ENCODE peak calls at places on chromosomes 7 and 10, in five cellular contexts. O, Y, G, P and F are unnamed samples.

GRCh38 chr7:12833829-12834228 is 146.4 kb downstream of the ARL4A start:
- DNase-seq in P (no peak), O (no peak), Y (no peak), G (no peak), F (no peak)

GRCh38 chr7:108771853-108772252 is 202.2 kb downstream of the DNAJB9 start:
- DNase-seq in Y (no peak), P (no peak), O (no peak), G (no peak), F (no peak)

GRCh38 chr7:113331155-113331898 is 213.0 kb upstream of the SMIM30 start:
- DNase-seq in O (no peak), P (no peak), Y (peak), G (no peak), F (no peak)

GRCh38 chr7:44949315-44949714 is 29.5 kb downstream of the MYO1G start:
- DNase-seq in G (no peak), Y (no peak), O (no peak), P (no peak), F (no peak)

GRCh38 chr10:125020386-125020785 is 78.5 kb downstream of the ZRANB1 start:
- DNase-seq in O (no peak), Y (no peak), G (no peak), P (no peak), F (no peak)

GRCh38 chr7:43768894-43769272 is 10.4 kb downstream of the BLVRA start:
- DNase-seq in G (no peak), O (no peak), Y (no peak), P (no peak), F (no peak)

GRCh38 chr7:129574487-129574886 is 37.0 kb upstream of the NRF1 start:
- DNase-seq in Y (no peak), O (no peak), G (no peak), P (no peak), F (no peak)

GRCh38 chr10:101777085-101777856 is 1.4 kb upstream of the FGF8 start:
- DNase-seq in Y (no peak), O (no peak), G (no peak), P (no peak), F (no peak)

GRCh38 chr10:132876131-132876860 is 66.1 kb downstream of the CFAP46 start:
- DNase-seq in G (no peak), P (no peak), O (no peak), Y (no peak), F (no peak)

GRCh38 chr7:82685214-82685613 is 241.6 kb upstream of the CACNA2D1 start:
- DNase-seq in G (no peak), O (no peak), P (no peak), Y (no peak), F (no peak)

GRCh38 chr10:132487241-132488135 is 50.1 kb upstream of the INPP5A start:
- DNase-seq in P (no peak), Y (no peak), G (no peak), O (no peak), F (no peak)

GRCh38 chr10:118712930-118713634 is 41.7 kb downstream of the CACUL1 start:
- DNase-seq in O (no peak), Y (peak), G (no peak), P (no peak), F (no peak)
- TF ChIP-seq CTCF in O (no peak), Y (no peak), G (no peak), P (peak), F (peak)

GRCh38 chr7:149860821-149861727 is 12.7 kb upstream of the ATP6V0E2 start:
- DNase-seq in G (no peak), P (no peak), O (no peak), Y (peak), F (no peak)
- TF ChIP-seq CTCF in G (no peak), P (peak), O (no peak), Y (peak), F (peak)

DNA sequence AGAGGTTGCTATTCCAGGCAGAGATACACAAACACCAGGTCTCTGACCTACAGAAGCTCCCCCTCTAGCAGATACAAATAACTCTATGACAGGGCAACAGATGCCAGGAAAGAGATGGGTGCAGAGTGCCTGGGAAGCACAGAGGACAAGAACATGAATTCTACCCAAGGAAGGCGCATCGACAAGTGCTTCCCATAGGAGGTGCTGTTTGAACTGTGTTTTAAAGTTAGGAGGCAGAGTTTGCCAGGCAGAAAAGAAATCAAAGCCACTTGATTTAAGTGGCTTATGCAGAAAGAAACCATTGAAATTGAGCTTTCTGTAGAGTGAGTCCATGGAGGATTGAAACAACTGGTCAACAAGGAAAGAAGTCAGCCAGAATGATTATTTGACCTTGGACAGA is 35.3 kb upstream of the EGR2 start:
- DNase-seq in G (no peak), O (no peak), Y (no peak), P (no peak), F (no peak)
- TF ChIP-seq CTCF in G (no peak), O (no peak), Y (peak), P (peak), F (peak)

DNA sequence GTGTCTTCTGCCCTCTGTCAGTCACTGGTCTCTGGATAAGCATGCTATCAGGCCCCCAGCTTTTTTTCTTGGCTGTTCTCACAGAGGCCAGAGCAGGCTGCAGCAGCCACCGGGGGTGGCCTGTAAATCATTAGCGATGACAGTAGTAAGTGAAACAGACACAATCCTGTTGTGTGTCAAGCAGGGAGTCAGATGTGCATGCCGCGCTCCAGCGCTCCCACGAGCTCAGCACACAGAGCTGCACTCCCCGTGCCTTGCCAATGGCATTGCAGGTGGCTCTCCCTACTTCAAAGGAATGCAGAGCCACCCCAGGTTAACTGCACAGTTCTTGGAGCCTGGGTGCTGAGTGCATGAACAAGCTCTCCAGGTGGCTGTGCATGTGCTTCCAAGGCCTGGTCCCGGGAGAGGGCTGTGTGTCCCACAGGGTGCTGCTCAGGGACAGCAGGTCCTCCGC is 226.1 kb downstream of the GLRX3 start:
- DNase-seq in O (no peak), P (no peak), Y (no peak), G (no peak), F (no peak)
- TF ChIP-seq CTCF in O (no peak), P (no peak), Y (no peak), G (no peak), F (no peak)

DNA sequence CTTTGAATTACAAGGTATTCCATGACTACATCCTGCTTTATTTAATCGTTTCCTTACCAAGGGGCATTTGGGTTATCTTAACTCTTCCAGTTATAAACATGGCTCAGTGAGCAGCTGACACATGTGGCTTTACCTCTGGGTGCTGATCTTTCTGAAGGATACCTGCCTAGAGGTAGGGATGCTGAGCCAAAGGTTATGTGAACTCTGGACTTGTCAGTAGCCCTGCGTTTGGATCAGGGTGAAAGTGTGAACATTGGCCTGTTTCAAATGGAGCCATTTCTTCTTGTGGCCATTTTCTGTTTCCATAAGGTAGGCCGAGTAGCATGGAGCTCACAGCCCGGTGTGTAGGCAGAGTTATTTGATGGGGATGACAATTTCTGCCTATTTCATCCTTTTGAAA is 29.2 kb downstream of the SNX10 start:
- DNase-seq in G (no peak), Y (no peak), P (no peak), O (no peak), F (no peak)
- TF ChIP-seq CTCF in G (no peak), Y (no peak), P (no peak), O (no peak), F (no peak)

GRCh38 chr7:37901236-37901827 is 15.3 kb downstream of the SFRP4 start:
- DNase-seq in O (peak), G (no peak), P (no peak), Y (no peak), F (no peak)
- TF ChIP-seq CTCF in O (peak), G (peak), P (peak), Y (peak), F (peak)

DNA sequence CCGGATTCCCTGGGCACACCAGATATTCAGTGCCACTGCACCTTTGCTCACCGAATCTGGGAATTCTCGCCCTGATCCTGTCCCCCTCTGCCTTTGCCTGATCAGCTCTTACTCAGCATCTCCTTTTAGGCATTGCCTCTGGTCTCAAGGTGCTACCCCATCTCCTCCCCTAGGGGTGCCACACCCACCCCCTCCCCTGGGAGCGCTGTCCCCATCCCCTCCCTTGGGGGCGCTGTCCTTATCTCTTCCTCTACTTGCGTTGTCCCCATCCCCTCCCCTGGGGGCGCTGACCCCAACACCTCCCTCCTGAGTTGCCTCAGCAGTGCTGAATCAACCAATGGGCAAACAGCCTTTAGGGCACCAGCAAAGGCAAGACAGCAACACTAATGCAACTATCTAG is 686.9 kb upstream of the FOXK1 start:
- DNase-seq in Y (no peak), G (no peak), O (peak), P (no peak), F (no peak)
- TF ChIP-seq CTCF in Y (no peak), G (no peak), O (no peak), P (no peak), F (peak)

GRCh38 chr10:93471110-93471651 is 11.0 kb downstream of the MYOF start:
- DNase-seq in P (no peak), O (peak), G (no peak), Y (no peak), F (no peak)
- TF ChIP-seq CTCF in P (no peak), O (no peak), G (no peak), Y (no peak), F (no peak)